ENCODE peak calls at places on chromosome 17, in ten cellular contexts. E, O, T, W, A, Y, B, Z, R and H are unnamed samples.

GRCh38 chr17:68257924-68258323 is 10.1 kb downstream of the AMZ2 start:
- DNase-seq in A (no peak), Y (no peak), T (no peak), W (no peak), O (no peak), E (no peak), Z (no peak), R (no peak), B (no peak), H (no peak)

GRCh38 chr17:63641678-63642077 is 19.5 kb downstream of the MAP3K3 start:
- DNase-seq in B (no peak), Z (peak; percentile 98), Y (no peak), E (no peak), O (no peak), R (peak; percentile 38), T (no peak), A (no peak), W (no peak), H (peak; percentile 85)

GRCh38 chr17:69282002-69282401 is 44.9 kb downstream of the ABCA5 start:
- DNase-seq in Y (no peak), A (no peak), O (no peak), R (no peak), E (no peak), T (no peak), Z (peak; percentile 11), W (no peak), B (no peak), H (peak; percentile 14)

GRCh38 chr17:81867123-81867951 is 3.8 kb downstream of the ARHGDIA start:
- DNase-seq in B (no peak), R (peak; percentile 69), O (no peak), T (peak; percentile 69), W (peak; percentile 79), E (no peak), Z (no peak), A (peak; percentile 48), Y (peak; percentile 62), H (peak; percentile 51)

GRCh38 chr17:49515196-49515770 is 20.2 kb downstream of the NGFR start:
- DNase-seq in O (no peak), W (peak; percentile 97), A (peak; percentile 91), Z (peak; percentile 15), E (no peak), B (no peak), R (peak; percentile 55), T (peak; percentile 94), Y (peak; percentile 97), H (peak; percentile 46)

GRCh38 chr17:45963258-45963657 is 35.8 kb upstream of the STH start:
- DNase-seq in T (no peak), E (no peak), O (no peak), R (no peak), Y (no peak), A (no peak), B (no peak), W (no peak), Z (no peak), H (no peak)

GRCh38 chr17:17519886-17520285 is 23.7 kb upstream of the RASD1 start:
- DNase-seq in T (no peak), B (no peak), R (no peak), A (no peak), E (no peak), W (no peak), O (no peak), Z (no peak), Y (no peak), H (no peak)

GRCh38 chr17:78268960-78269892 is 37.8 kb downstream of the TMEM235 start:
- DNase-seq in Z (no peak), R (peak; percentile 17), O (no peak), Y (no peak), B (no peak), W (no peak), E (no peak), T (no peak), A (peak; percentile 26), H (no peak)

GRCh38 chr17:53765609-53766008 is 57.1 kb upstream of the KIF2B start:
- DNase-seq in Y (peak; percentile 3), O (no peak), B (no peak), E (no peak), T (peak; percentile 32), A (no peak), Z (no peak), R (no peak), W (no peak), H (no peak)

GRCh38 chr17:3316836-3317235 is 18.7 kb upstream of the OR3A1 start:
- DNase-seq in W (no peak), T (no peak), O (no peak), B (no peak), Z (no peak), A (no peak), R (no peak), E (no peak), Y (no peak), H (no peak)

GRCh38 chr17:37062036-37062435 is 113.3 kb downstream of the AATF start:
- DNase-seq in B (no peak), A (no peak), O (no peak), Z (no peak), E (no peak), T (no peak), W (no peak), R (no peak), Y (no peak), H (no peak)

GRCh38 chr17:8124350-8125195 is 667 bp upstream of the HES7 start:
- DNase-seq in T (peak; percentile 45), W (no peak), E (peak; percentile 38), A (no peak), B (no peak), Z (no peak), O (no peak), R (no peak), Y (peak; percentile 33), H (no peak)

GRCh38 chr17:21304091-21304490 is 19.6 kb downstream of the MAP2K3 start:
- DNase-seq in O (no peak), R (no peak), E (no peak), T (no peak), A (no peak), Z (no peak), Y (no peak), W (peak; percentile 44), B (no peak), H (no peak)

GRCh38 chr17:48148029-48148759 is 40.6 kb downstream of the SNX11 start:
- DNase-seq in B (no peak), R (no peak), A (no peak), Z (no peak), W (no peak), Y (no peak), O (no peak), E (no peak), T (peak; percentile 45), H (no peak)

GRCh38 chr17:18065546-18065945 is 22.2 kb upstream of the DRG2 start:
- DNase-seq in R (no peak), Y (no peak), E (no peak), W (no peak), A (no peak), T (no peak), Z (no peak), O (no peak), B (no peak), H (no peak)

GRCh38 chr17:47776330-47777197 is 43.5 kb downstream of the TBX21 start:
- DNase-seq in R (peak; percentile 38), Z (peak; percentile 68), E (peak; percentile 48), W (no peak), T (peak; percentile 48), Y (peak; percentile 69), A (peak; percentile 68), B (peak; percentile 34), O (no peak), H (peak; percentile 79)

GRCh38 chr17:57017625-57018024 is 39.7 kb downstream of the SCPEP1 start:
- DNase-seq in W (no peak), Z (no peak), B (no peak), A (no peak), R (no peak), T (no peak), Y (no peak), E (no peak), O (no peak), H (no peak)

GRCh38 chr17:57350266-57350665 is 93.9 kb downstream of the MSI2 start:
- DNase-seq in Y (no peak), B (no peak), R (peak; percentile 38), A (no peak), E (no peak), T (no peak), Z (no peak), O (no peak), W (peak; percentile 75), H (no peak)

GRCh38 chr17:65074778-65075250 is 18.3 kb upstream of the GNA13 start:
- DNase-seq in E (no peak), Z (no peak), Y (no peak), T (no peak), W (peak; percentile 70), O (no peak), B (no peak), A (no peak), R (peak; percentile 80), H (no peak)

GRCh38 chr17:75344664-75345063 is 55.4 kb upstream of the SLC25A19 start:
- DNase-seq in T (no peak), Z (no peak), E (no peak), O (peak; percentile 64), W (peak; percentile 13), Y (no peak), A (no peak), R (no peak), B (no peak), H (no peak)

GRCh38 chr17:76270127-76270592 is 5.0 kb downstream of the UBALD2 start:
- DNase-seq in R (no peak), E (peak; percentile 52), O (no peak), A (no peak), W (no peak), T (no peak), B (no peak), Y (no peak), Z (no peak), H (no peak)

GRCh38 chr17:7582401-7583252 is 1.0 kb upstream of the MPDU1 start:
- DNase-seq in A (no peak), Z (no peak), R (no peak), O (no peak), B (no peak), T (no peak), Y (no peak), W (no peak), E (no peak), H (no peak)

GRCh38 chr17:56172517-56172982 is 19.3 kb downstream of the ANKFN1 start:
- DNase-seq in Z (no peak), Y (no peak), R (no peak), T (peak; percentile 42), O (no peak), A (no peak), B (no peak), W (no peak), E (no peak), H (no peak)

GRCh38 chr17:35132099-35132498 is 10.0 kb downstream of the NLE1 start:
- DNase-seq in B (no peak), E (no peak), W (no peak), R (no peak), Y (no peak), A (no peak), T (no peak), O (no peak), Z (no peak), H (no peak)

GRCh38 chr17:66422181-66422580 is 119.8 kb downstream of the PRKCA start:
- DNase-seq in Z (no peak), R (no peak), E (no peak), T (peak; percentile 88), B (no peak), A (no peak), W (no peak), O (no peak), Y (peak; percentile 46), H (no peak)